ENCODE peak calls at places on chromosomes 11 and 22, in five cellular contexts. One of them, this sample, is unnamed.

GRCh38 chr22:23302171-23303002 is 122.1 kb downstream of the BCR start:
- DNase-seq in fibroblast of mammary gland: no peak
- DNase-seq in RWPE1: no peak
- DNase-seq in neural progenitor cell: no peak
- DNase-seq in tibial nerve: no peak
- DNase-seq in this sample: no peak

GRCh38 chr11:123973816-123974215 is 3.8 kb downstream of the OR10S1 start:
- DNase-seq in RWPE1: peak
- DNase-seq in neural progenitor cell: no peak
- DNase-seq in fibroblast of mammary gland: peak
- DNase-seq in tibial nerve: no peak
- DNase-seq in this sample: no peak

GRCh38 chr11:43944761-43945311 is 2.4 kb downstream of the C11orf96 start:
- DNase-seq in tibial nerve: peak
- DNase-seq in RWPE1: peak
- DNase-seq in fibroblast of mammary gland: no peak
- DNase-seq in neural progenitor cell: peak
- DNase-seq in this sample: peak

GRCh38 chr11:64695548-64695947 is 27.4 kb downstream of the NRXN2 start:
- DNase-seq in neural progenitor cell: no peak
- DNase-seq in RWPE1: no peak
- DNase-seq in fibroblast of mammary gland: no peak
- DNase-seq in tibial nerve: no peak
- DNase-seq in this sample: no peak

GRCh38 chr22:29744902-29745301 is 21.9 kb downstream of the ZMAT5 start:
- DNase-seq in tibial nerve: peak
- DNase-seq in fibroblast of mammary gland: peak
- DNase-seq in neural progenitor cell: no peak
- DNase-seq in RWPE1: peak
- DNase-seq in this sample: no peak

GRCh38 chr22:45429424-45429823 is 15.9 kb downstream of the RIBC2 start:
- DNase-seq in fibroblast of mammary gland: no peak
- DNase-seq in tibial nerve: no peak
- DNase-seq in neural progenitor cell: no peak
- DNase-seq in RWPE1: no peak
- DNase-seq in this sample: no peak

GRCh38 chr22:45881524-45881875 is 95.5 kb downstream of the WNT7B start:
- DNase-seq in RWPE1: no peak
- DNase-seq in tibial nerve: no peak
- DNase-seq in neural progenitor cell: no peak
- DNase-seq in fibroblast of mammary gland: no peak
- DNase-seq in this sample: no peak

GRCh38 chr11:58573451-58574104 is 2.1 kb downstream of the LPXN start:
- DNase-seq in RWPE1: peak
- DNase-seq in fibroblast of mammary gland: peak
- DNase-seq in tibial nerve: peak
- DNase-seq in neural progenitor cell: no peak
- DNase-seq in this sample: no peak

GRCh38 chr11:111694851-111695250 is 71.3 kb downstream of the PPP2R1B start:
- DNase-seq in neural progenitor cell: no peak
- DNase-seq in tibial nerve: peak
- DNase-seq in RWPE1: no peak
- DNase-seq in fibroblast of mammary gland: peak
- DNase-seq in this sample: no peak

GRCh38 chr22:31083923-31084810 is 3.0 kb downstream of the SMTN start:
- DNase-seq in fibroblast of mammary gland: no peak
- DNase-seq in tibial nerve: no peak
- DNase-seq in RWPE1: no peak
- DNase-seq in neural progenitor cell: no peak
- DNase-seq in this sample: no peak

GRCh38 chr11:121503056-121503455 is 50.3 kb upstream of the SORL1-AS1 start:
- DNase-seq in tibial nerve: no peak
- DNase-seq in fibroblast of mammary gland: no peak
- DNase-seq in neural progenitor cell: no peak
- DNase-seq in RWPE1: no peak
- DNase-seq in this sample: no peak

GRCh38 chr11:69114811-69115523 is 40.8 kb upstream of the SMIM38 start:
- DNase-seq in tibial nerve: no peak
- DNase-seq in neural progenitor cell: no peak
- DNase-seq in RWPE1: no peak
- DNase-seq in fibroblast of mammary gland: no peak
- DNase-seq in this sample: no peak

GRCh38 chr11:117900720-117901440 is 24.4 kb upstream of the FXYD6 start:
- DNase-seq in RWPE1: peak
- DNase-seq in tibial nerve: no peak
- DNase-seq in fibroblast of mammary gland: no peak
- DNase-seq in neural progenitor cell: no peak
- DNase-seq in this sample: no peak

GRCh38 chr22:38454361-38455062 is 487 bp downstream of the KCNJ4 start:
- DNase-seq in fibroblast of mammary gland: no peak
- DNase-seq in RWPE1: no peak
- DNase-seq in tibial nerve: no peak
- DNase-seq in neural progenitor cell: peak
- DNase-seq in this sample: no peak

GRCh38 chr22:23251445-23252093 is 71.3 kb downstream of the BCR start:
- DNase-seq in fibroblast of mammary gland: peak
- DNase-seq in neural progenitor cell: no peak
- DNase-seq in RWPE1: peak
- DNase-seq in tibial nerve: no peak
- DNase-seq in this sample: no peak

GRCh38 chr22:27335102-27335660 is 466.4 kb downstream of the MN1 start:
- DNase-seq in fibroblast of mammary gland: no peak
- DNase-seq in tibial nerve: no peak
- DNase-seq in neural progenitor cell: no peak
- DNase-seq in RWPE1: no peak
- DNase-seq in this sample: no peak

GRCh38 chr22:28484662-28485061 is 195.0 kb downstream of the TTC28 start:
- DNase-seq in neural progenitor cell: no peak
- DNase-seq in fibroblast of mammary gland: no peak
- DNase-seq in tibial nerve: no peak
- DNase-seq in RWPE1: no peak
- DNase-seq in this sample: no peak

GRCh38 chr22:27130949-27131745 is 473.8 kb downstream of the MIAT start:
- DNase-seq in tibial nerve: no peak
- DNase-seq in fibroblast of mammary gland: no peak
- DNase-seq in RWPE1: no peak
- DNase-seq in neural progenitor cell: no peak
- DNase-seq in this sample: no peak

GRCh38 chr11:112318193-112318592 is 57.5 kb upstream of the PLET1 start:
- DNase-seq in RWPE1: peak
- DNase-seq in tibial nerve: no peak
- DNase-seq in fibroblast of mammary gland: peak
- DNase-seq in neural progenitor cell: no peak
- DNase-seq in this sample: no peak

GRCh38 chr11:57566035-57566504 is 1.4 kb downstream of the UBE2L6 start:
- DNase-seq in fibroblast of mammary gland: peak
- DNase-seq in RWPE1: peak
- DNase-seq in tibial nerve: peak
- DNase-seq in neural progenitor cell: no peak
- DNase-seq in this sample: no peak

GRCh38 chr11:30254307-30255298 is 23.8 kb downstream of the FSHB start:
- DNase-seq in tibial nerve: no peak
- DNase-seq in RWPE1: no peak
- DNase-seq in fibroblast of mammary gland: no peak
- DNase-seq in neural progenitor cell: no peak
- DNase-seq in this sample: no peak

GRCh38 chr11:116071241-116071640 is 567.0 kb upstream of the CADM1 start:
- DNase-seq in fibroblast of mammary gland: no peak
- DNase-seq in tibial nerve: no peak
- DNase-seq in neural progenitor cell: no peak
- DNase-seq in RWPE1: no peak
- DNase-seq in this sample: no peak

GRCh38 chr11:116070555-116070954 is 566.3 kb upstream of the CADM1 start:
- DNase-seq in tibial nerve: no peak
- DNase-seq in neural progenitor cell: no peak
- DNase-seq in RWPE1: no peak
- DNase-seq in fibroblast of mammary gland: no peak
- DNase-seq in this sample: no peak

GRCh38 chr11:116073854-116074837 is 569.9 kb upstream of the CADM1 start:
- DNase-seq in fibroblast of mammary gland: no peak
- DNase-seq in neural progenitor cell: peak
- DNase-seq in RWPE1: no peak
- DNase-seq in tibial nerve: no peak
- DNase-seq in this sample: no peak

GRCh38 chr11:116072133-116072532 is 567.9 kb upstream of the CADM1 start:
- DNase-seq in RWPE1: no peak
- DNase-seq in neural progenitor cell: peak
- DNase-seq in tibial nerve: no peak
- DNase-seq in fibroblast of mammary gland: no peak
- DNase-seq in this sample: no peak

DNA sequence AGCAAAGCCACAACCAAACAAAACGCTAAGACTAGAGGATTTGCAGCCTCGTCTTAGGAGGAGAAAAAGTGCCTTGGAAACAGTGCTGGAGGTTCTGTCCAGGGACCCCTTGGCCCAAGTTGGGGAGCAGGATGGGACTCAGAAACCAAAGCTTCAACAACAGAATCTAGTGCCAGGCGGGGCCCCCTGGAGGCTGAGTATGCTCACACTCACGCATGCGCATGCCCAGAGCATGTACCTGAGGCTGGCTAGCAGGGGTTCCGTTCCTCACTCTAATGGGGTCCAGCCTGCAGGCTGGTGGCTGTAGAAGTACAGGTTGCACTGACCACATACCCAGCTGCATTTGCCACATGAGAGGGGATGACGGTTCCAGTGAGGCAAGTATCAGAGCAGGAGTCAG is 568.6 kb upstream of the CADM1 start:
- DNase-seq in tibial nerve: no peak
- DNase-seq in fibroblast of mammary gland: no peak
- DNase-seq in neural progenitor cell: peak
- DNase-seq in RWPE1: no peak
- DNase-seq in this sample: no peak
- TF ChIP-seq CTCF in tibial nerve: no peak
- TF ChIP-seq CTCF in fibroblast of mammary gland: no peak
- TF ChIP-seq CTCF in neural progenitor cell: peak
- TF ChIP-seq CTCF in RWPE1: no peak
- TF ChIP-seq CTCF in this sample: peak

DNA sequence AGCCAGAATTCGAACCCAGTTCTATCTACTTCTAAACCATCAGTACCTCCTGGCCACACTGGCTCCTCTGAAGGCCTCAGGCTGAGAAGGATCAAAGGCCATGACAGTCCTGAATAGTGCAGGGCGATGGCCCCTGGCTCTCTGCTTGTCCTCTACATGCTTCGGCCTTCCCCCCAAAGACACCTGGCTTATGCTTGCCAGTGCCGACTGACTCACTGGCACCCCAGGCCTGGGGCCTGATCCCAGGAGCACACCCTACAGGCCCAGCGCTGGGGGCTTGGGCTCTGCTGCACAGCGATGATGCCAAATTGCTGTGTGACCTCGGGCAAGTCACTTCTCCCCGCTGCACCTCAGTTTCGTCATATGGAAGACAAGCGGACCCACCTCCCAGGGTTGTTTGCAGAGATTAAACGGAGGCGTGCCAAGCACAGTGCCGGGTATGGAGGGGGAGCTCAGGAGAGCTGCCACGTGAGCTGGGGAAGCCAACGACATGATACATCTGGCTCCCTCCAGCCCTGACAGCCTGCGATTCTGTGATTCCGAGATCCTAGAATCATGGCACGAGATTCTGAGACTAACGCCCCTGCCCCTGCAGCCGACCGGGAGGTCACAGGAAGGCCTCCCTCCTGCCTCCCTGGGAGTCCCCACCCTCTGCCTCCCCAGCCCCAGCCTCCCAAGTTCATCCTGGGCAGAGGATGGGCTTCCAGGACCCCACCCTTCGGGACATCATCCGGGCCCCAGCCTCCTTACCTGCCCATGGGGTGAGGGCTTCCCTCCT is 1.0 kb downstream of the SSTR3 start:
- DNase-seq in fibroblast of mammary gland: no peak
- DNase-seq in RWPE1: no peak
- DNase-seq in neural progenitor cell: no peak
- DNase-seq in tibial nerve: no peak
- DNase-seq in this sample: no peak
- TF ChIP-seq CTCF in fibroblast of mammary gland: no peak
- TF ChIP-seq CTCF in RWPE1: no peak
- TF ChIP-seq CTCF in neural progenitor cell: no peak
- TF ChIP-seq CTCF in tibial nerve: no peak
- TF ChIP-seq CTCF in this sample: no peak

GRCh38 chr11:72010529-72011233 is 12.0 kb downstream of the IL18BP start:
- DNase-seq in fibroblast of mammary gland: no peak
- DNase-seq in RWPE1: no peak
- DNase-seq in neural progenitor cell: no peak
- DNase-seq in tibial nerve: no peak
- DNase-seq in this sample: no peak

GRCh38 chr11:72013765-72014711 is 15.3 kb downstream of the IL18BP start:
- DNase-seq in neural progenitor cell: no peak
- DNase-seq in tibial nerve: no peak
- DNase-seq in fibroblast of mammary gland: peak
- DNase-seq in RWPE1: no peak
- DNase-seq in this sample: no peak

GRCh38 chr11:72014761-72015320 is 16.1 kb downstream of the IL18BP start:
- DNase-seq in neural progenitor cell: no peak
- DNase-seq in tibial nerve: no peak
- DNase-seq in fibroblast of mammary gland: no peak
- DNase-seq in RWPE1: no peak
- DNase-seq in this sample: no peak

GRCh38 chr11:72012091-72012630 is 13.5 kb downstream of the IL18BP start:
- DNase-seq in fibroblast of mammary gland: no peak
- DNase-seq in neural progenitor cell: no peak
- DNase-seq in RWPE1: no peak
- DNase-seq in tibial nerve: no peak
- DNase-seq in this sample: no peak

DNA sequence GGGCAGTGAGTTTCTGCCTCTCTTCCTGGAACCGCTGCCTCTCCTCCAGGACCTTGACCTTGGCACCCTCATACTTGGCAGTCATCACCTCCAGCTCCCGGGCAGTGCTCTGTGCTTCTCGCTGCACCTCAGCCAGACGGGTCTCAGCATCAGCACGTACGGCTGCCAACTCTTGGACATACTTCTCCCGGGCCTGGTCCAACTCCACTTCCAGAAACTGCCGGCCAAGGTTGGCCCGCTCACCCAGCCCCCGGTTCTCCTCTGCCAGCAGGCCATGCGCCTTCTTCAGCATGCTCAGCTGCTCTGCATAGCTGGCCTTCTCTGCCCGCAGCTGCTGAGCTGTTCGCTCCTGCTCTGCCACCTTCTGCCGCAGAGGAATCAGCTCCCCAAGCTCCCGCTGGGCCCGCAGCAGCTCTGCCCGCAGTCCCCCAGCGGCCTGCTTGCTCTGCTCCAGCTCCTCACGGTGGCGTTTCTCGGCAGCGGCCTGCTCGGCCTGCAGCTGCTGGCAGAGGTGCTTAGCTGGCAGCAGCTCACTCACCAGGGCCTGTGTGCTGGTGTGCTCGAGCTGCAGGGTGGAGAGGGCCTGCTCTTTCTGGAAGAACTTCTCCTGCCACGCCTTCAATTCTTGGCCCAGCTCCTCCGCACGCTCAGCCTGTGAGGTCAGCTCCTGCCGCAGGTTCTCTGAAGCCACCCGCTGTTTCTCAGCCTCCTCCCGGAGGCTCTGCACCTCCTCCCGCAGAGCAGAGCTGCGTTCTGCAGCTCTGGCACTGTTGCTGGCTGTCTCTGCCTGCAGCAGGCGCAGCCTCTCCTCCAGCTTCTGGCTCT is 14.4 kb downstream of the IL18BP start:
- DNase-seq in tibial nerve: peak
- DNase-seq in fibroblast of mammary gland: peak
- DNase-seq in RWPE1: peak
- DNase-seq in neural progenitor cell: no peak
- DNase-seq in this sample: no peak
- TF ChIP-seq CTCF in tibial nerve: no peak
- TF ChIP-seq CTCF in fibroblast of mammary gland: no peak
- TF ChIP-seq CTCF in RWPE1: no peak
- TF ChIP-seq CTCF in neural progenitor cell: no peak
- TF ChIP-seq CTCF in this sample: no peak

GRCh38 chr11:108859510-108859909 is 194.6 kb downstream of the DDX10 start:
- DNase-seq in neural progenitor cell: no peak
- DNase-seq in tibial nerve: no peak
- DNase-seq in RWPE1: no peak
- DNase-seq in fibroblast of mammary gland: no peak
- DNase-seq in this sample: no peak
- TF ChIP-seq CTCF in neural progenitor cell: no peak
- TF ChIP-seq CTCF in tibial nerve: no peak
- TF ChIP-seq CTCF in RWPE1: no peak
- TF ChIP-seq CTCF in fibroblast of mammary gland: no peak
- TF ChIP-seq CTCF in this sample: no peak